ENCODE peak calls at places on chromosome 5, in six cellular contexts. K is CD4-positive, alpha-beta memory T cell; H is heart right ventricle; W is SK-N-SH; I is H9; A is lung. J is an unnamed sample.

GRCh38 chr5:109567374-109568044 is 122.2 kb upstream of the MAN2A1 start:
- DNase-seq in K (no peak), H (peak; percentile 9), W (no peak), I (no peak), A (no peak), J (no peak)

GRCh38 chr5:58013542-58014258 is 446.2 kb downstream of the PLK2 start:
- DNase-seq in K (no peak), H (no peak), W (no peak), I (no peak), A (no peak), J (no peak)

GRCh38 chr5:147332643-147333042 is 97.8 kb downstream of the STK32A start:
- DNase-seq in K (no peak), H (no peak), W (no peak), I (no peak), A (no peak), J (no peak)

GRCh38 chr5:135131801-135132675 is 98.0 kb upstream of the PITX1 start:
- DNase-seq in K (no peak), H (no peak), W (no peak), I (no peak), A (no peak), J (no peak)

GRCh38 chr5:116361171-116361967 is 213.3 kb downstream of the SEMA6A start:
- DNase-seq in K (no peak), H (peak; percentile 62), W (peak; percentile 37), I (peak; percentile 87), A (no peak), J (no peak)

GRCh38 chr5:95105638-95106037 is 179.3 kb downstream of the MCTP1 start:
- DNase-seq in K (no peak), H (no peak), W (no peak), I (no peak), A (no peak), J (no peak)

GRCh38 chr5:82847564-82847963 is 229.6 kb downstream of the TMEM167A start:
- DNase-seq in K (no peak), H (no peak), W (no peak), I (no peak), A (no peak), J (no peak)

GRCh38 chr5:14706615-14707021 is 42.1 kb downstream of the OTULIN start:
- DNase-seq in K (peak; percentile 77), H (no peak), W (peak; percentile 45), I (no peak), A (no peak), J (peak; percentile 78)

GRCh38 chr5:119393746-119394145 is 37.9 kb downstream of the TNFAIP8 start:
- DNase-seq in K (no peak), H (no peak), W (no peak), I (no peak), A (no peak), J (no peak)

GRCh38 chr5:14351845-14352712 is 208.9 kb downstream of the TRIO start:
- DNase-seq in K (peak; percentile 57), H (peak; percentile 59), W (peak; percentile 83), I (peak; percentile 73), A (peak; percentile 61), J (peak; percentile 43)

GRCh38 chr5:148556835-148557234 is 97.5 kb downstream of the HTR4 start:
- DNase-seq in K (no peak), H (no peak), W (no peak), I (no peak), A (no peak), J (no peak)

GRCh38 chr5:111194925-111195324 is 29.3 kb upstream of the CAMK4 start:
- DNase-seq in K (no peak), H (no peak), W (no peak), I (no peak), A (no peak), J (no peak)

GRCh38 chr5:42250-42649 is 49.7 kb upstream of the PLEKHG4B start:
- DNase-seq in K (no peak), H (no peak), W (no peak), I (peak; percentile 63), A (no peak), J (no peak)

GRCh38 chr5:13957032-13957645 is 12.7 kb upstream of the DNAH5 start:
- DNase-seq in K (no peak), H (peak; percentile 18), W (peak; percentile 49), I (no peak), A (no peak), J (no peak)

GRCh38 chr5:177022386-177023246 is at the start of gene ZNF346:
- DNase-seq in K (peak; percentile 92), H (peak; percentile 92), W (peak; percentile 97), I (peak; percentile 93), A (peak; percentile 91), J (peak; percentile 88)

GRCh38 chr5:28495876-28496275 is 1457.5 kb upstream of the CDH9 start:
- DNase-seq in K (no peak), H (no peak), W (no peak), I (no peak), A (no peak), J (no peak)

GRCh38 chr5:118578093-118578492 is 410.3 kb downstream of the DTWD2 start:
- DNase-seq in K (no peak), H (no peak), W (no peak), I (no peak), A (no peak), J (no peak)

GRCh38 chr5:55344392-55344992 is 36.7 kb downstream of the MTREX start:
- DNase-seq in K (peak; percentile 38), H (peak; percentile 47), W (peak; percentile 34), I (peak; percentile 38), A (peak; percentile 56), J (peak; percentile 54)

GRCh38 chr5:73796164-73797141 is 170.5 kb downstream of the ARHGEF28 start:
- DNase-seq in K (peak; percentile 9), H (peak; percentile 44), W (no peak), I (no peak), A (no peak), J (peak; percentile 2)

GRCh38 chr5:16897284-16897704 is 38.8 kb downstream of the MYO10 start:
- DNase-seq in K (no peak), H (no peak), W (no peak), I (no peak), A (no peak), J (no peak)

DNA sequence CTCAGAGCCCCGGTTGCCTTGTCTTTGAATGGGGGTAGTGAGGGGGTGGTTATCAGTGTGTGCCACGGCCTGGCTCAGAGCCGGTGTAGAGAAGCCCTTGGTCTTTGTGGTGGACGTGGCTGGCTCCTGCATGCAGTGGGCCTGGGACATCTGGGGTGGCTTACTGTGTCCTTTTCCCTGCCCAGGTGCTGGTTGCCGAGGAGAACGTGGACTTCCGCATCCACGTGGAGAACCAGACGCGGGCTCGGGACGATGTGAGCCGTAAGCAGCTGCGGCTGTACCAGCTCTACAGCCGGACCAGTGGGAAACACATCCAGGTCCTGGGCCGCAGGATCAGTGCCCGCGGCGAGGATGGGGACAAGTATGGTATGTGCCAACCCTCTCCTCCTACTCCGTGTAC is 16.5 kb downstream of the FGF18 start:
- DNase-seq in K (no peak), H (no peak), W (no peak), I (no peak), A (no peak), J (no peak)
- H3K27ac ChIP-seq in K (no peak overlapping the region), H (no peak overlapping the region), W (no peak overlapping the region), I (no peak overlapping the region), A (no peak overlapping the region), J (no peak overlapping the region)

GRCh38 chr5:140176028-140176382 is 1.0 kb downstream of the CYSTM1 start:
- DNase-seq in K (no peak), H (no peak), W (no peak), I (no peak), A (no peak), J (no peak)

GRCh38 chr5:140181002-140181483 is 6.1 kb downstream of the CYSTM1 start:
- DNase-seq in K (no peak), H (no peak), W (peak; percentile 39), I (no peak), A (no peak), J (no peak)

GRCh38 chr5:140181525-140181924 is 6.5 kb downstream of the CYSTM1 start:
- DNase-seq in K (no peak), H (no peak), W (no peak), I (no peak), A (no peak), J (no peak)

GRCh38 chr5:140178082-140178410 is 3.1 kb downstream of the CYSTM1 start:
- DNase-seq in K (no peak), H (no peak), W (no peak), I (no peak), A (no peak), J (no peak)

DNA sequence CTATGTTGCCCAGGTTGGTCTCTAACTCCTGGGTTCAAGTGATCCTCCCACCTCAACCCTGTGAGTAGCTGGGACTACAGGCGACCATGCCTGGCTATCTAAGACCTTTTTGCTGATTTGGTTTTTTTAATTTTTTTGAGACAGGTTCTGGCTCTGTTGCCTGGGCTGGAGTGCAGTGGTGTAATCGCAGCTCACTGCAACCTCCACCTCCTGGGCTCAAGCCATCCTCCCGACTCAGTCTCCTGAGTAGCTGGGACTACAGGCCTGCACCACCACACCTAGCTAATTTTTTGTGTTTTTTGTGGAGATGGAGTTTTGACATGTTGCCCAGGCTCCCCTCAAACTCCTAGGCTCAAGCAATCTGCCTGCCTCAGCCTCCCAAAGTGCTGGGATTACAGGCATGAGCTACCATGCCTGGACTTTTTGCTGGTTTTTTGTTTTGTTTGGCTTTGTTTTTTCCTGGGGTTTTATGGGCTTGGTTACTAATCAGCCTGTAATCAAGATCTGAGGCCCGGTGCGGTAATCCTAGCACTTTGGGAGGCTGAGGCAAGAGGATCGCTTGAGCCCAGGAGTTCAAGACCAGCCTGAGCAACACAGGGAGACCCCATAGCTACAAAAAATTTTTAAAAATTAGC is 3.6 kb downstream of the CYSTM1 start:
- DNase-seq in K (no peak), H (no peak), W (no peak), I (no peak), A (no peak), J (no peak)
- H3K27ac ChIP-seq in K (no peak overlapping the region), H (peak overlapping the region; percentile 97), W (no peak overlapping the region), I (no peak overlapping the region), A (no peak overlapping the region), J (no peak overlapping the region)

DNA sequence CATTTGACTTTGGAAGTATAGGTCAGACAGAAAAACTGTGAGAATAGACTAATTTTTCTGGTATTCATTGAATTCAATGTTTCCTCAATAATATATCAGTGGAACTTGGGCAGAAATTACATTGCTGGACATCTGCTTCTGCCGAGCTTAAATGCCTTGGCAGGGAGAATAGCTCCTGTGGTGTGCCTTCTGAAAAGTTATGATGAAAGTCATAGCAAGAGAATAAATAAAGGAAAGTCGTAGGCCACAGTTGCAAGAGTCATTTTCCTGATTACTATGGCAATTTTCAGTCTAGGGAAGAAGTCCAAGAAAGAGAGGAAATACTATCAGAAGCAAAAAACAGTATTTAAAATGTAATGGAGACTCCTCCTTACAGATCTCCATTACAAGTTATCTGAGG is 1596.1 kb upstream of the WWC1 start:
- DNase-seq in K (no peak), H (no peak), W (no peak), I (no peak), A (no peak), J (no peak)
- H3K27ac ChIP-seq in K (no peak overlapping the region), H (no peak overlapping the region), W (no peak overlapping the region), I (no peak overlapping the region), A (no peak overlapping the region), J (no peak overlapping the region)

GRCh38 chr5:113788141-113788540 is 274.6 kb downstream of the YTHDC2 start:
- DNase-seq in K (no peak), H (no peak), W (no peak), I (no peak), A (no peak), J (no peak)
- H3K27ac ChIP-seq in K (no peak overlapping the region), H (no peak overlapping the region), W (no peak overlapping the region), I (no peak overlapping the region), A (no peak overlapping the region), J (no peak overlapping the region)

J was measured in naive thymus-derived CD4-positive, alpha-beta T cell.